ENCODE peak calls at places on chromosomes 2 and 18, in seven cellular contexts. M is A549, Q is foreskin fibroblast, S is AG09309, P is tibial artery, U is kidney epithelial cell, A is adrenal gland. W is an unnamed sample.

GRCh38 chr2:239756392-239757153 is 268.6 kb downstream of the NDUFA10 start:
- DNase-seq in M (no peak), Q (no peak), S (no peak), P (peak; percentile 28), U (no peak), A (no peak), W (no peak)

GRCh38 chr2:100058014-100058310 is 84.4 kb downstream of the AFF3 start:
- DNase-seq in M (no peak), Q (no peak), S (no peak), P (no peak), U (peak; percentile 4), A (no peak), W (peak; percentile 31)

GRCh38 chr2:10245021-10245420 is 57.7 kb upstream of the HPCAL1 start:
- DNase-seq in M (no peak), Q (no peak), S (no peak), P (no peak), U (no peak), A (no peak), W (no peak)

GRCh38 chr2:79640001-79640400 is 127.2 kb downstream of the CTNNA2 start:
- DNase-seq in M (no peak), Q (no peak), S (no peak), P (no peak), U (no peak), A (no peak), W (no peak)

GRCh38 chr2:6968319-6969100 is 51.3 kb downstream of the RNF144A start:
- DNase-seq in M (no peak), Q (no peak), S (no peak), P (no peak), U (no peak), A (no peak), W (no peak)

GRCh38 chr2:160581448-160581847 is 87.8 kb upstream of the RBMS1 start:
- DNase-seq in M (peak; percentile 33), Q (no peak), S (no peak), P (no peak), U (no peak), A (no peak), W (no peak)

GRCh38 chr2:119282966-119283511 is 59.4 kb downstream of the STEAP3 start:
- DNase-seq in M (no peak), Q (no peak), S (no peak), P (peak; percentile 42), U (no peak), A (peak; percentile 63), W (no peak)

GRCh38 chr2:28993211-28993960 is 12.3 kb downstream of the TOGARAM2 start:
- DNase-seq in M (peak; percentile 24), Q (no peak), S (no peak), P (no peak), U (no peak), A (no peak), W (no peak)

GRCh38 chr2:11159574-11160170 is 4.4 kb downstream of the SLC66A3 start:
- DNase-seq in M (no peak), Q (no peak), S (no peak), P (no peak), U (no peak), A (no peak), W (no peak)

GRCh38 chr18:59784694-59785093 is 87.5 kb upstream of the CCBE1 start:
- DNase-seq in M (no peak), Q (no peak), S (no peak), P (no peak), U (no peak), A (peak; percentile 27), W (no peak)

GRCh38 chr2:26274058-26274613 is 29.4 kb downstream of the HADHB start:
- DNase-seq in M (peak; percentile 12), Q (peak; percentile 95), S (peak; percentile 97), P (peak; percentile 78), U (no peak), A (peak; percentile 90), W (peak; percentile 36)

GRCh38 chr18:70188113-70188512 is 17.4 kb downstream of the RTTN start:
- DNase-seq in M (no peak), Q (no peak), S (no peak), P (no peak), U (no peak), A (no peak), W (no peak)

GRCh38 chr2:134245340-134245984 is 8.4 kb upstream of the MGAT5 start:
- DNase-seq in M (peak; percentile 62), Q (peak; percentile 56), S (no peak), P (peak; percentile 88), U (no peak), A (peak; percentile 90), W (no peak)

GRCh38 chr18:67072789-67073188 is 443.7 kb downstream of the DSEL start:
- DNase-seq in M (no peak), Q (no peak), S (no peak), P (no peak), U (no peak), A (peak; percentile 7), W (no peak)

GRCh38 chr18:43596106-43596712 is 318.9 kb upstream of the SYT4 start:
- DNase-seq in M (peak; percentile 23), Q (no peak), S (no peak), P (no peak), U (no peak), A (no peak), W (no peak)

GRCh38 chr2:11667194-11667593 is 2.8 kb downstream of the NTSR2 start:
- DNase-seq in M (no peak), Q (no peak), S (no peak), P (no peak), U (no peak), A (no peak), W (no peak)

GRCh38 chr2:108536133-108536780 is 2.0 kb downstream of the LIMS1 start:
- DNase-seq in M (peak; percentile 33), Q (peak; percentile 11), S (no peak), P (no peak), U (peak; percentile 54), A (no peak), W (no peak)

GRCh38 chr2:108288534-108289106 is at the start of gene SULT1C2:
- DNase-seq in M (peak; percentile 23), Q (no peak), S (no peak), P (no peak), U (peak; percentile 63), A (no peak), W (no peak)

GRCh38 chr18:40414155-40414754 is 1540.8 kb upstream of the PIK3C3 start:
- DNase-seq in M (no peak), Q (peak; percentile 46), S (no peak), P (no peak), U (no peak), A (no peak), W (no peak)

GRCh38 chr2:131034122-131035051 is 58.9 kb downstream of the FAM168B start:
- DNase-seq in M (no peak), Q (no peak), S (no peak), P (no peak), U (no peak), A (no peak), W (no peak)

GRCh38 chr18:45802814-45803492 is 22.5 kb upstream of the SIGLEC15 start:
- DNase-seq in M (peak; percentile 87), Q (peak; percentile 98), S (peak; percentile 94), P (no peak), U (peak; percentile 97), A (no peak), W (peak; percentile 95)

GRCh38 chr2:8454797-8455196 is 227.1 kb upstream of the ID2 start:
- DNase-seq in M (no peak), Q (no peak), S (no peak), P (no peak), U (no peak), A (no peak), W (no peak)

GRCh38 chr2:10243926-10244270 is 58.8 kb upstream of the HPCAL1 start:
- DNase-seq in M (no peak), Q (no peak), S (no peak), P (no peak), U (no peak), A (no peak), W (no peak)

GRCh38 chr2:62423883-62424458 is 82.0 kb downstream of the TMEM17 start:
- DNase-seq in M (no peak), Q (no peak), S (no peak), P (no peak), U (no peak), A (peak; percentile 73), W (no peak)

GRCh38 chr18:12315481-12315880 is 7.4 kb downstream of the TUBB6 start:
- DNase-seq in M (no peak), Q (no peak), S (no peak), P (no peak), U (no peak), A (no peak), W (no peak)

GRCh38 chr2:237440819-237441281 is 26.9 kb upstream of the COL6A3 start:
- DNase-seq in M (no peak), Q (no peak), S (no peak), P (no peak), U (no peak), A (no peak), W (no peak)

GRCh38 chr2:113176696-113177355 is 3.1 kb downstream of the PSD4 start:
- DNase-seq in M (no peak), Q (no peak), S (no peak), P (no peak), U (no peak), A (no peak), W (no peak)
- H3K4me3 ChIP-seq in M (no peak overlapping the region), Q (no peak overlapping the region), S (no peak overlapping the region), P (no peak overlapping the region), U (no peak overlapping the region), A (no peak overlapping the region), W (no peak overlapping the region)

GRCh38 chr2:181058378-181059269 is 78.2 kb downstream of the UBE2E3 start:
- DNase-seq in M (peak; percentile 49), Q (no peak), S (no peak), P (peak; percentile 21), U (no peak), A (peak; percentile 27), W (no peak)
- TF ChIP-seq CTCF in M (peak; percentile 84), Q (peak; percentile 38), S (peak; percentile 53), P (peak; percentile 31), U (peak; percentile 38), A (peak; percentile 56), W (peak; percentile 22)

GRCh38 chr18:54228364-54228763 is 3.9 kb upstream of the MBD2 start:
- DNase-seq in M (no peak), Q (no peak), S (no peak), P (no peak), U (no peak), A (no peak), W (no peak)

GRCh38 chr18:54224379-54225014 is at the start of gene MBD2:
- DNase-seq in M (peak; percentile 92), Q (peak; percentile 96), S (peak; percentile 68), P (peak; percentile 91), U (peak; percentile 53), A (peak; percentile 95), W (peak; percentile 49)

GRCh38 chr18:54222922-54223567 is 1.4 kb downstream of the MBD2 start:
- DNase-seq in M (peak; percentile 11), Q (no peak), S (no peak), P (no peak), U (no peak), A (no peak), W (no peak)

GRCh38 chr18:54220406-54220805 is 4.1 kb downstream of the MBD2 start:
- DNase-seq in M (no peak), Q (no peak), S (no peak), P (no peak), U (no peak), A (no peak), W (no peak)

GRCh38 chr18:54223568-54224241 is 764 bp downstream of the MBD2 start:
- DNase-seq in M (peak; percentile 46), Q (peak; percentile 90), S (peak; percentile 87), P (peak; percentile 74), U (peak; percentile 70), A (peak; percentile 93), W (peak; percentile 79)
- H3K4me3 ChIP-seq in M (peak overlapping the region; percentile 95), Q (peak overlapping the region; percentile 80), S (peak overlapping the region; percentile 98), P (peak overlapping the region; percentile 60), U (peak overlapping the region; percentile 89), A (peak overlapping the region; percentile 98), W (peak overlapping the region; percentile 90)

GRCh38 chr2:13180729-13181128 is 464.0 kb downstream of the TRIB2 start:
- DNase-seq in M (no peak), Q (no peak), S (no peak), P (no peak), U (no peak), A (no peak), W (no peak)
- TF ChIP-seq CTCF in M (no peak), Q (no peak), S (no peak), P (no peak), U (no peak), A (no peak), W (no peak)